ENCODE peak calls at places on chromosomes 6 and 20, in six cellular contexts. One of them, this sample, is unnamed.

GRCh38 chr20:56018194-56018593 is 12.9 kb upstream of the CBLN4 start:
- DNase-seq in H1: no peak
- DNase-seq in H9: no peak
- DNase-seq in IMR-90: no peak
- DNase-seq in trophoblast cell: no peak
- DNase-seq in mesenchymal stem cell: no peak
- DNase-seq in this sample: no peak

GRCh38 chr6:156880913-156881312 is 103.7 kb downstream of the ARID1B start:
- DNase-seq in H9: no peak
- DNase-seq in mesenchymal stem cell: no peak
- DNase-seq in IMR-90: no peak
- DNase-seq in trophoblast cell: peak; percentile 11
- DNase-seq in H1: no peak
- DNase-seq in this sample: no peak

GRCh38 chr20:40073535-40074111 is 615.4 kb downstream of the MAFB start:
- DNase-seq in H9: peak; percentile 86
- DNase-seq in mesenchymal stem cell: peak; percentile 57
- DNase-seq in H1: peak; percentile 36
- DNase-seq in trophoblast cell: no peak
- DNase-seq in IMR-90: no peak
- DNase-seq in this sample: peak; percentile 97

GRCh38 chr6:132388291-132388690 is 13.0 kb downstream of the MOXD1 start:
- DNase-seq in mesenchymal stem cell: no peak
- DNase-seq in H1: no peak
- DNase-seq in IMR-90: no peak
- DNase-seq in H9: no peak
- DNase-seq in trophoblast cell: no peak
- DNase-seq in this sample: no peak

GRCh38 chr20:49615401-49616153 is 47.6 kb upstream of the PTGIS start:
- DNase-seq in H1: no peak
- DNase-seq in trophoblast cell: no peak
- DNase-seq in IMR-90: no peak
- DNase-seq in H9: no peak
- DNase-seq in mesenchymal stem cell: no peak
- DNase-seq in this sample: no peak

GRCh38 chr6:147643341-147644200 is 135.1 kb downstream of the SAMD5 start:
- DNase-seq in H9: no peak
- DNase-seq in trophoblast cell: no peak
- DNase-seq in H1: no peak
- DNase-seq in IMR-90: no peak
- DNase-seq in mesenchymal stem cell: no peak
- DNase-seq in this sample: no peak

GRCh38 chr20:3826420-3826819 is 6.1 kb downstream of the AP5S1 start:
- DNase-seq in H9: no peak
- DNase-seq in mesenchymal stem cell: no peak
- DNase-seq in IMR-90: no peak
- DNase-seq in trophoblast cell: no peak
- DNase-seq in H1: no peak
- DNase-seq in this sample: no peak

GRCh38 chr20:30606990-30607389 is 650.5 kb upstream of the DEFB115 start:
- DNase-seq in trophoblast cell: no peak
- DNase-seq in IMR-90: no peak
- DNase-seq in H9: no peak
- DNase-seq in mesenchymal stem cell: no peak
- DNase-seq in H1: no peak
- DNase-seq in this sample: no peak

GRCh38 chr6:14851286-14851685 is 394.6 kb upstream of the JARID2 start:
- DNase-seq in IMR-90: peak; percentile 66
- DNase-seq in mesenchymal stem cell: no peak
- DNase-seq in trophoblast cell: peak; percentile 78
- DNase-seq in H9: no peak
- DNase-seq in H1: no peak
- DNase-seq in this sample: no peak

GRCh38 chr6:35582315-35582714 is 69.6 kb upstream of the TULP1 start:
- DNase-seq in trophoblast cell: no peak
- DNase-seq in mesenchymal stem cell: no peak
- DNase-seq in IMR-90: no peak
- DNase-seq in H9: no peak
- DNase-seq in H1: no peak
- DNase-seq in this sample: no peak

GRCh38 chr6:2108700-2109306 is 136.6 kb downstream of the GMDS start:
- DNase-seq in H1: no peak
- DNase-seq in trophoblast cell: no peak
- DNase-seq in IMR-90: no peak
- DNase-seq in H9: no peak
- DNase-seq in mesenchymal stem cell: no peak
- DNase-seq in this sample: no peak

GRCh38 chr6:88843040-88843439 is 120.4 kb downstream of the RNGTT start:
- DNase-seq in H1: no peak
- DNase-seq in mesenchymal stem cell: no peak
- DNase-seq in IMR-90: peak; percentile 85
- DNase-seq in H9: no peak
- DNase-seq in trophoblast cell: no peak
- DNase-seq in this sample: no peak

GRCh38 chr20:48358176-48358575 is 469.6 kb downstream of the PREX1 start:
- DNase-seq in trophoblast cell: no peak
- DNase-seq in H9: no peak
- DNase-seq in IMR-90: no peak
- DNase-seq in mesenchymal stem cell: no peak
- DNase-seq in H1: no peak
- DNase-seq in this sample: no peak

GRCh38 chr6:105546748-105547147 is 143.9 kb upstream of the PREP start:
- DNase-seq in mesenchymal stem cell: no peak
- DNase-seq in IMR-90: no peak
- DNase-seq in trophoblast cell: no peak
- DNase-seq in H9: no peak
- DNase-seq in H1: no peak
- DNase-seq in this sample: no peak

GRCh38 chr6:105077592-105078463 is 102.0 kb downstream of the POPDC3 start:
- DNase-seq in H9: no peak
- DNase-seq in IMR-90: peak; percentile 64
- DNase-seq in trophoblast cell: peak; percentile 74
- DNase-seq in H1: no peak
- DNase-seq in mesenchymal stem cell: peak; percentile 69
- DNase-seq in this sample: peak; percentile 54

GRCh38 chr6:150380256-150380655 is 11.4 kb downstream of the IYD start:
- DNase-seq in IMR-90: no peak
- DNase-seq in H9: no peak
- DNase-seq in mesenchymal stem cell: no peak
- DNase-seq in trophoblast cell: no peak
- DNase-seq in H1: no peak
- DNase-seq in this sample: no peak

DNA sequence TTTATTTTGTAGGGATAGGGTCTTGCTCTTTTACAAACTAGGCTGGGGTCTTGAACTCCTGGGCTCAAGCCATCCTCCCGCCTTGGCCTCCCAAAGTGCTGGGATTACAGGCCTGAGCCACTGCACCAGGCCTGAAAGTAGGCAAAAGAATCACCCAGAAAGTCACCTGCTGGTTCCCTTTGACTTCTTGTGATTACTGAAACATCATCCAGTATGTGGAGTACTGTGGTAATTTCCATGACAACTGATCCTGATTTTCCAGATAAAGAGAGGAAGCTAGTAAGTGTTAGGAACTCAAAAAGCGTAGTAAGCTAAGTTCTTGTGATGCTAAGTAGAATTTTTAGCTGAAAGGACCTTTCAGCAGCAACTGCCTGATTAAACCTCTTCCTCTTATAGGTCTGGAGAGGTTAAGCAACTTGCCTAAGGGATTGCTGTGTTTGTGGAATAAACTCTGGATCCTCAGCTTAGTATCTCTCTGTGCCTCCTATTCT is 16.7 kb downstream of the RALY start:
- DNase-seq in H1: peak; percentile 43
- DNase-seq in IMR-90: no peak
- DNase-seq in trophoblast cell: no peak
- DNase-seq in H9: peak; percentile 51
- DNase-seq in mesenchymal stem cell: peak; percentile 26
- DNase-seq in this sample: peak; percentile 65
- H3K4me1 ChIP-seq in H1: peaks cover 14% of the 10 kb centered on the region
- H3K4me1 ChIP-seq in IMR-90: peaks cover 2% of the 10 kb centered on the region
- H3K4me1 ChIP-seq in trophoblast cell: peaks cover 23% of the 10 kb centered on the region
- H3K4me1 ChIP-seq in H9: peaks cover 7% of the 10 kb centered on the region
- H3K4me1 ChIP-seq in mesenchymal stem cell: peaks cover 3% of the 10 kb centered on the region
- H3K4me1 ChIP-seq in this sample: peaks cover 11% of the 10 kb centered on the region

DNA sequence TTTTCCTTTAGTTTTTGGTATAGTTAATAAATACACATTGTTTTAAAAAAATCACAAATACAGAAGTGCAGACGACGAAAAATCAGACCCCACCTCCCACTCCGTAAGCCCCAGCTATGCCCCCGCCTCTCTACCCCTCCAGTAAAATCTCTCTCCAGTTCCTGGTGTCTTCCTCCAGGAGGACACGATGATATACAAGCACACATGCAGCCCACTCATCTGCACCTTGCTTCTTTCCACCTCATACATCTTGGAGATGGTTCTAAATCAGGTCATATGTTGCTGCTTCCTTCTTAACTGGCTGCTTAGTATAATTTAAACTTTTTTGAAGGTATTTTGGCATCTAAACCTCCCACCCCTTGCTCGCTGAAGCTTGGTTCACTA is 2.7 kb downstream of the BMP7 start:
- DNase-seq in H1: no peak
- DNase-seq in IMR-90: no peak
- DNase-seq in H9: no peak
- DNase-seq in trophoblast cell: no peak
- DNase-seq in mesenchymal stem cell: no peak
- DNase-seq in this sample: no peak
- H2BK5ac ChIP-seq in H1: no peak overlapping the region
- H2BK5ac ChIP-seq in IMR-90: no peak overlapping the region
- H2BK5ac ChIP-seq in H9: no peak overlapping the region
- H2BK5ac ChIP-seq in trophoblast cell: no peak overlapping the region
- H2BK5ac ChIP-seq in mesenchymal stem cell: no peak overlapping the region
- H2BK5ac ChIP-seq in this sample: no peak overlapping the region

GRCh38 chr6:123770247-123770949 is 33.3 kb upstream of the NKAIN2 start:
- DNase-seq in H1: no peak
- DNase-seq in trophoblast cell: peak; percentile 33
- DNase-seq in mesenchymal stem cell: no peak
- DNase-seq in IMR-90: no peak
- DNase-seq in H9: no peak
- DNase-seq in this sample: peak; percentile 40
- H3K4me1 ChIP-seq in H1: peaks cover 5% of the 10 kb centered on the region
- H3K4me1 ChIP-seq in trophoblast cell: peaks cover 4% of the 10 kb centered on the region
- H3K4me1 ChIP-seq in mesenchymal stem cell: no peaks in the 10 kb centered on the region
- H3K4me1 ChIP-seq in IMR-90: no peaks in the 10 kb centered on the region
- H3K4me1 ChIP-seq in H9: peaks cover 17% of the 10 kb centered on the region
- H3K4me1 ChIP-seq in this sample: no peaks in the 10 kb centered on the region

GRCh38 chr6:26199057-26199772 is 112.0 kb downstream of the HFE start:
- DNase-seq in trophoblast cell: peak; percentile 97
- DNase-seq in mesenchymal stem cell: peak; percentile 98
- DNase-seq in H1: no peak
- DNase-seq in H9: peak; percentile 75
- DNase-seq in IMR-90: peak; percentile 97
- DNase-seq in this sample: peak; percentile 97
- H2BK5ac ChIP-seq in trophoblast cell: peak overlapping the region; percentile 80
- H2BK5ac ChIP-seq in mesenchymal stem cell: no peak overlapping the region
- H2BK5ac ChIP-seq in H1: peak overlapping the region; percentile 96
- H2BK5ac ChIP-seq in H9: peak overlapping the region; percentile 70
- H2BK5ac ChIP-seq in IMR-90: peak overlapping the region; percentile 79
- H2BK5ac ChIP-seq in this sample: peak overlapping the region; percentile 82

GRCh38 chr20:33434434-33434833 is 9.1 kb downstream of the SNTA1 start:
- DNase-seq in IMR-90: no peak
- DNase-seq in trophoblast cell: no peak
- DNase-seq in mesenchymal stem cell: no peak
- DNase-seq in H1: no peak
- DNase-seq in H9: no peak
- DNase-seq in this sample: no peak
- H3K4me1 ChIP-seq in IMR-90: peaks cover 2% of the 10 kb centered on the region
- H3K4me1 ChIP-seq in trophoblast cell: no peaks in the 10 kb centered on the region
- H3K4me1 ChIP-seq in mesenchymal stem cell: peaks cover 8% of the 10 kb centered on the region
- H3K4me1 ChIP-seq in H1: no peaks in the 10 kb centered on the region
- H3K4me1 ChIP-seq in H9: no peaks in the 10 kb centered on the region
- H3K4me1 ChIP-seq in this sample: no peaks in the 10 kb centered on the region

GRCh38 chr6:16665992-16666391 is 95.3 kb downstream of the ATXN1 start:
- DNase-seq in H9: no peak
- DNase-seq in trophoblast cell: no peak
- DNase-seq in mesenchymal stem cell: no peak
- DNase-seq in IMR-90: no peak
- DNase-seq in H1: no peak
- DNase-seq in this sample: no peak
- H2BK5ac ChIP-seq in H9: no peak overlapping the region
- H2BK5ac ChIP-seq in trophoblast cell: no peak overlapping the region
- H2BK5ac ChIP-seq in mesenchymal stem cell: no peak overlapping the region
- H2BK5ac ChIP-seq in IMR-90: no peak overlapping the region
- H2BK5ac ChIP-seq in H1: no peak overlapping the region
- H2BK5ac ChIP-seq in this sample: no peak overlapping the region

GRCh38 chr6:158016571-158017383 is 35.1 kb downstream of the SYNJ2 start:
- DNase-seq in IMR-90: no peak
- DNase-seq in trophoblast cell: no peak
- DNase-seq in H1: no peak
- DNase-seq in H9: no peak
- DNase-seq in mesenchymal stem cell: no peak
- DNase-seq in this sample: no peak
- H3K4me1 ChIP-seq in IMR-90: peaks cover 39% of the 10 kb centered on the region
- H3K4me1 ChIP-seq in trophoblast cell: peaks cover 12% of the 10 kb centered on the region
- H3K4me1 ChIP-seq in H1: no peaks in the 10 kb centered on the region
- H3K4me1 ChIP-seq in H9: peaks cover 2% of the 10 kb centered on the region
- H3K4me1 ChIP-seq in mesenchymal stem cell: peaks cover 46% of the 10 kb centered on the region
- H3K4me1 ChIP-seq in this sample: no peaks in the 10 kb centered on the region

GRCh38 chr20:61312909-61313308 is 60.8 kb downstream of the CDH4 start:
- DNase-seq in mesenchymal stem cell: no peak
- DNase-seq in IMR-90: no peak
- DNase-seq in H1: no peak
- DNase-seq in H9: no peak
- DNase-seq in trophoblast cell: no peak
- DNase-seq in this sample: no peak

GRCh38 chr20:61310954-61311353 is 58.9 kb downstream of the CDH4 start:
- DNase-seq in H1: no peak
- DNase-seq in trophoblast cell: no peak
- DNase-seq in mesenchymal stem cell: no peak
- DNase-seq in H9: no peak
- DNase-seq in IMR-90: no peak
- DNase-seq in this sample: no peak

GRCh38 chr20:61313396-61313795 is 61.3 kb downstream of the CDH4 start:
- DNase-seq in H9: no peak
- DNase-seq in IMR-90: no peak
- DNase-seq in trophoblast cell: no peak
- DNase-seq in H1: no peak
- DNase-seq in mesenchymal stem cell: no peak
- DNase-seq in this sample: no peak

GRCh38 chr20:61314326-61315010 is 62.4 kb downstream of the CDH4 start:
- DNase-seq in trophoblast cell: no peak
- DNase-seq in IMR-90: no peak
- DNase-seq in mesenchymal stem cell: no peak
- DNase-seq in H9: no peak
- DNase-seq in H1: no peak
- DNase-seq in this sample: no peak

GRCh38 chr20:61311656-61312387 is 59.8 kb downstream of the CDH4 start:
- DNase-seq in H9: no peak
- DNase-seq in H1: no peak
- DNase-seq in mesenchymal stem cell: no peak
- DNase-seq in trophoblast cell: no peak
- DNase-seq in IMR-90: no peak
- DNase-seq in this sample: no peak
- H2BK5ac ChIP-seq in H9: no peak overlapping the region
- H2BK5ac ChIP-seq in H1: peak overlapping the region; percentile 12
- H2BK5ac ChIP-seq in mesenchymal stem cell: no peak overlapping the region
- H2BK5ac ChIP-seq in trophoblast cell: no peak overlapping the region
- H2BK5ac ChIP-seq in IMR-90: peak overlapping the region; percentile 37
- H2BK5ac ChIP-seq in this sample: no peak overlapping the region

DNA sequence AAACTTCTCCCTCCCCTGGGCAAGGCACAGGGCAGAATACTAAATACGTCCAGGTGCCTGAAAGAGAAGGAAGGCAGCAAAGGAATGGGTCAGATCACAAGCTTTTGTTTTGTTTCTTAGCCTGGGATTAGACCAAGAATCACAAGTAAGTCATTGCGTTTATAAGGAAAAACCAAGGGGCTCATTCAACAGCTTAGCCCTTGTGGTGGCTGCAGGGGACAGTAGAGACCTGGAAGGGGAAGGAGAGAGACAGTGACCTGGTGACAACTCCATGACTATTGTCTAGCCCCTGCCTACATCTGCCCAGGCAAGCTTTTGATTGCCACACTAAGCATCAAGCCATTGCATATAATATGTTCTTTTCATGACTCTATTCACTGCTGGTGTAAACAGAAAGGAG is 30.1 kb upstream of the TBC1D7 start:
- DNase-seq in IMR-90: no peak
- DNase-seq in H9: no peak
- DNase-seq in mesenchymal stem cell: no peak
- DNase-seq in trophoblast cell: no peak
- DNase-seq in H1: no peak
- DNase-seq in this sample: no peak
- H3K4me1 ChIP-seq in IMR-90: peaks cover 29% of the 10 kb centered on the region
- H3K4me1 ChIP-seq in H9: peaks cover 3% of the 10 kb centered on the region
- H3K4me1 ChIP-seq in mesenchymal stem cell: peaks cover 18% of the 10 kb centered on the region
- H3K4me1 ChIP-seq in trophoblast cell: peaks cover 29% of the 10 kb centered on the region
- H3K4me1 ChIP-seq in H1: peaks cover 12% of the 10 kb centered on the region
- H3K4me1 ChIP-seq in this sample: peaks cover 4% of the 10 kb centered on the region

This sample was measured in mesendoderm.